ENCODE peak calls at places on chromosomes 16 and 17, in nine cellular contexts. One of them, this sample, is unnamed.

GRCh38 chr16:78505544-78506371 is 406.3 kb downstream of the WWOX start:
- DNase-seq in epithelial cell of proximal tubule: peak
- DNase-seq in tibial nerve: peak
- DNase-seq in kidney epithelial cell: no peak
- DNase-seq in left lung: peak
- DNase-seq in BJ: no peak
- DNase-seq in astrocyte of the spinal cord: no peak
- DNase-seq in fibroblast of villous mesenchyme: peak
- DNase-seq in uterus: peak
- DNase-seq in this sample: peak

GRCh38 chr17:55717898-55718735 is 4.5 kb downstream of the TMEM100 start:
- DNase-seq in kidney epithelial cell: peak
- DNase-seq in astrocyte of the spinal cord: peak
- DNase-seq in tibial nerve: peak
- DNase-seq in uterus: peak
- DNase-seq in BJ: no peak
- DNase-seq in fibroblast of villous mesenchyme: peak
- DNase-seq in epithelial cell of proximal tubule: no peak
- DNase-seq in left lung: peak
- DNase-seq in this sample: peak

GRCh38 chr17:50481648-50482047 is 3.0 kb downstream of the RSAD1 start:
- DNase-seq in BJ: no peak
- DNase-seq in epithelial cell of proximal tubule: no peak
- DNase-seq in kidney epithelial cell: no peak
- DNase-seq in astrocyte of the spinal cord: no peak
- DNase-seq in tibial nerve: no peak
- DNase-seq in uterus: no peak
- DNase-seq in left lung: no peak
- DNase-seq in fibroblast of villous mesenchyme: no peak
- DNase-seq in this sample: no peak

GRCh38 chr17:76053230-76054111 is 18.8 kb downstream of the SRP68 start:
- DNase-seq in astrocyte of the spinal cord: peak
- DNase-seq in epithelial cell of proximal tubule: peak
- DNase-seq in left lung: no peak
- DNase-seq in fibroblast of villous mesenchyme: peak
- DNase-seq in kidney epithelial cell: peak
- DNase-seq in BJ: no peak
- DNase-seq in uterus: no peak
- DNase-seq in tibial nerve: no peak
- DNase-seq in this sample: peak

GRCh38 chr17:40301315-40301714 is 7.7 kb upstream of the RARA start:
- DNase-seq in kidney epithelial cell: no peak
- DNase-seq in epithelial cell of proximal tubule: no peak
- DNase-seq in fibroblast of villous mesenchyme: no peak
- DNase-seq in BJ: no peak
- DNase-seq in uterus: no peak
- DNase-seq in tibial nerve: no peak
- DNase-seq in astrocyte of the spinal cord: no peak
- DNase-seq in left lung: no peak
- DNase-seq in this sample: no peak

GRCh38 chr16:84840687-84841627 is 21.2 kb downstream of the CRISPLD2 start:
- DNase-seq in left lung: no peak
- DNase-seq in epithelial cell of proximal tubule: no peak
- DNase-seq in astrocyte of the spinal cord: no peak
- DNase-seq in fibroblast of villous mesenchyme: peak
- DNase-seq in BJ: no peak
- DNase-seq in tibial nerve: no peak
- DNase-seq in uterus: no peak
- DNase-seq in kidney epithelial cell: no peak
- DNase-seq in this sample: no peak

GRCh38 chr17:4953461-4953961 is 2.6 kb downstream of the ENO3 start:
- DNase-seq in kidney epithelial cell: no peak
- DNase-seq in uterus: no peak
- DNase-seq in epithelial cell of proximal tubule: peak
- DNase-seq in astrocyte of the spinal cord: peak
- DNase-seq in tibial nerve: no peak
- DNase-seq in BJ: no peak
- DNase-seq in fibroblast of villous mesenchyme: peak
- DNase-seq in left lung: no peak
- DNase-seq in this sample: peak

GRCh38 chr17:2776589-2777241 is 19.5 kb upstream of the RAP1GAP2 start:
- DNase-seq in tibial nerve: no peak
- DNase-seq in uterus: no peak
- DNase-seq in fibroblast of villous mesenchyme: no peak
- DNase-seq in kidney epithelial cell: no peak
- DNase-seq in astrocyte of the spinal cord: no peak
- DNase-seq in left lung: no peak
- DNase-seq in BJ: no peak
- DNase-seq in epithelial cell of proximal tubule: no peak
- DNase-seq in this sample: no peak

GRCh38 chr17:39553326-39553945 is 54.3 kb downstream of the NEUROD2 start:
- DNase-seq in left lung: no peak
- DNase-seq in BJ: no peak
- DNase-seq in uterus: no peak
- DNase-seq in astrocyte of the spinal cord: peak
- DNase-seq in fibroblast of villous mesenchyme: no peak
- DNase-seq in kidney epithelial cell: no peak
- DNase-seq in epithelial cell of proximal tubule: no peak
- DNase-seq in tibial nerve: no peak
- DNase-seq in this sample: peak

DNA sequence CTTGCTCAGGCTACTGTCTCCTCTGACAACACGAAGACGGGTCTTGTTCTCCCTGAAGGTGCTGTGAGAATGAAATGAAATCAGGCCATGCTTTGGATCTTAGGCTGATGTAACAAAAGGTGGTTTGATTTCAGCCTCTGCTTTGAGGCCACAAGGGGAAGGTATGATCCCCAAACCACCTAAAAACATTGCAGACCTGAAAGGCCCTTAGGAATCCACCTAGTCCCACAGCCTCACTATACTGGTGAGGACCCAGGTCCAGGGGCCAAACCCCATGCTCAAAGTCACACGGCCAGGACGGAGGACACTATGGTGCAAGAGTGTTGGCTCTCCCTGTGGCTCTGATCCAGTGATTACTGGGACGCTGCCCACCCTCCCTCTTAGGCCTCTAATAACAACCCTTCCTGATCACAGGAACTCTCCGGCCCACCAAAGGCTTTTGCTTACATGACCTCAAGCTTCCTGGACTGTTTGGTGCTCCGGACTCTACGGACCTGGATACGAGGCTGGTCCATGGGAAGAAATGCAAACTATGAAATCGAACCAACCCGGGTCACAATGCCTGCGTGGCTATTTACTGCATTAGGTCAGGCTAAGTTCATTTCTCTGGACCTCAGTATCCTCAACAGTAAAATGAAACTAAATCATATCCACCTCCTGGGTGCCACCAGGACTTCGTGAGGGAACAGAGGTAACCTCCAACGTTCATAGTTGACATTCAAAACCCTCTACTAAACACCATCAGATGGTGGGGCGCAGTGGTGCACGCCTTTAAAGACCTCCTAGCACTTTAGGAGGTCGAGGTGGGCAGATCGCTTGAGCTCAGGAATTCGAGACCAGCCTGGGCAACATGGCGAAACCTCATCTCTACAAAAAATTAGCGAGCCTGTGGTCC is 1.5 kb downstream of the TRIM25 start:
- DNase-seq in left lung: no peak
- DNase-seq in fibroblast of villous mesenchyme: peak
- DNase-seq in tibial nerve: peak
- DNase-seq in kidney epithelial cell: no peak
- DNase-seq in epithelial cell of proximal tubule: no peak
- DNase-seq in astrocyte of the spinal cord: no peak
- DNase-seq in uterus: peak
- DNase-seq in BJ: no peak
- DNase-seq in this sample: peak
- H3K4me3 ChIP-seq in left lung: peak
- H3K4me3 ChIP-seq in fibroblast of villous mesenchyme: peak
- H3K4me3 ChIP-seq in tibial nerve: peak
- H3K4me3 ChIP-seq in kidney epithelial cell: peak
- H3K4me3 ChIP-seq in epithelial cell of proximal tubule: peak
- H3K4me3 ChIP-seq in astrocyte of the spinal cord: peak
- H3K4me3 ChIP-seq in uterus: peak
- H3K4me3 ChIP-seq in BJ: peak
- H3K4me3 ChIP-seq in this sample: peak

GRCh38 chr17:58097384-58098088 is 14.3 kb downstream of the DYNLL2 start:
- DNase-seq in astrocyte of the spinal cord: no peak
- DNase-seq in kidney epithelial cell: no peak
- DNase-seq in BJ: no peak
- DNase-seq in left lung: no peak
- DNase-seq in uterus: no peak
- DNase-seq in fibroblast of villous mesenchyme: no peak
- DNase-seq in tibial nerve: no peak
- DNase-seq in epithelial cell of proximal tubule: no peak
- DNase-seq in this sample: no peak

GRCh38 chr17:58094118-58094517 is 10.9 kb downstream of the DYNLL2 start:
- DNase-seq in left lung: no peak
- DNase-seq in fibroblast of villous mesenchyme: no peak
- DNase-seq in kidney epithelial cell: no peak
- DNase-seq in epithelial cell of proximal tubule: no peak
- DNase-seq in astrocyte of the spinal cord: no peak
- DNase-seq in tibial nerve: no peak
- DNase-seq in BJ: no peak
- DNase-seq in uterus: no peak
- DNase-seq in this sample: no peak

GRCh38 chr17:58092797-58093385 is 9.7 kb downstream of the DYNLL2 start:
- DNase-seq in tibial nerve: no peak
- DNase-seq in uterus: no peak
- DNase-seq in BJ: no peak
- DNase-seq in epithelial cell of proximal tubule: no peak
- DNase-seq in astrocyte of the spinal cord: no peak
- DNase-seq in fibroblast of villous mesenchyme: no peak
- DNase-seq in kidney epithelial cell: no peak
- DNase-seq in left lung: no peak
- DNase-seq in this sample: no peak

GRCh38 chr17:58100506-58100905 is 17.3 kb downstream of the DYNLL2 start:
- DNase-seq in epithelial cell of proximal tubule: no peak
- DNase-seq in left lung: no peak
- DNase-seq in fibroblast of villous mesenchyme: no peak
- DNase-seq in uterus: no peak
- DNase-seq in astrocyte of the spinal cord: no peak
- DNase-seq in tibial nerve: no peak
- DNase-seq in kidney epithelial cell: no peak
- DNase-seq in BJ: no peak
- DNase-seq in this sample: no peak

DNA sequence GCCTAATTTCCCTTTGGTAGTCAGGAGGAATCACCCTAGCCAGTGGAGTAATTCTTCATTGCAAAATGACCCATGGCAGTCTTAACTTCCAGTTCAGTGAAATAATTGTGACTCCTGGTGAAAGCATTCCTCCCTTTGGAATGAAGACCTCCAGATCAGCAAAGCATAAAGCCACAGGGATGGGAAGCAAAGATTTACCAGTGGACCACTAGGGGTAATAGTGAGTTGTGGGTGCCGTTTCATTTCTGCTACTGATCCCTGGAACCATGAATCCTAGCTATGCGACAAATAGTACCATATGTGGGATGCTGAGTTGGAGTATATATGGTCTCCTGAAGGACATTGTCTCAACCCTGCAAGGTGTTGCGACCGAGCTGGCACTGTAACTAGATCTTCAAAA is 13.7 kb downstream of the DYNLL2 start:
- DNase-seq in BJ: no peak
- DNase-seq in fibroblast of villous mesenchyme: no peak
- DNase-seq in astrocyte of the spinal cord: no peak
- DNase-seq in uterus: no peak
- DNase-seq in kidney epithelial cell: no peak
- DNase-seq in tibial nerve: no peak
- DNase-seq in epithelial cell of proximal tubule: no peak
- DNase-seq in left lung: no peak
- DNase-seq in this sample: peak
- TF ChIP-seq CTCF in BJ: peak
- TF ChIP-seq CTCF in fibroblast of villous mesenchyme: peak
- TF ChIP-seq CTCF in astrocyte of the spinal cord: peak
- TF ChIP-seq CTCF in uterus: no peak
- TF ChIP-seq CTCF in kidney epithelial cell: peak
- TF ChIP-seq CTCF in tibial nerve: no peak
- TF ChIP-seq CTCF in epithelial cell of proximal tubule: peak
- TF ChIP-seq CTCF in left lung: no peak
- TF ChIP-seq CTCF in this sample: no peak

DNA sequence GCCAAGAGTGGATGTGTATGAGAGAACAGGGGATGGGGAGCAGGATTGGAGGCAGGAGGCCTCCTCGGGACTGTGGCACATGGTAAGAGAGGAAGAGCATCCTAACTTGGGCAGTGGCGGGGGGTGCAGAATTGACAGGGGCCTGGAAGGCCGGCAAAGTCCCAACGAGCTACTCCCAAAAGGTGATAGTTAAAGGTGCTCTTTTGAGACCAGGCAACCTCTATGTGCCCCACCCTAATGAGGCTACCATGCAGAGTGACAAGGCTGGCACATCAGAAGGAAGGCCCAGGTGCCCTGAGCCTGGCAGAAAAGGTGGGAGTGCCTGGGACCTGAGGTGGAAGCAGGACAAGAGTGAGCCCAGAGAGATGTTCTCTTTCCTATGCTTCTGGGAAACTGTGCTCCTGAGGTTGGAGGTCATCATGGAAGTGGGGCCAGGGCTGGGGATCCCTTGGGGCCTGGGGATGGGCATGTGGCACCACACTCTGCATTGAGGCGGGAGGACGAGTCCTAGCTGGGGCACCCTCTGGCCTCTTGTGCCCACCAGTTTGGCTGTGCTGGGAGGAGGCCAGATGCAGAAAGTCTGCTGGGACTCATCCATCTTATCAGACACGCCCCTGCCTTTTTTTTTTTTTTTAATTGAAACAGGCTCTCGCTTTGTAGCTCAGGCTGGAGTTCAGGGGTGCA is 5.9 kb downstream of the RAB11FIP4 start:
- DNase-seq in BJ: no peak
- DNase-seq in astrocyte of the spinal cord: no peak
- DNase-seq in fibroblast of villous mesenchyme: no peak
- DNase-seq in epithelial cell of proximal tubule: no peak
- DNase-seq in left lung: no peak
- DNase-seq in tibial nerve: no peak
- DNase-seq in kidney epithelial cell: no peak
- DNase-seq in uterus: no peak
- DNase-seq in this sample: no peak
- H3K4me3 ChIP-seq in BJ: no peak
- H3K4me3 ChIP-seq in astrocyte of the spinal cord: no peak
- H3K4me3 ChIP-seq in fibroblast of villous mesenchyme: no peak
- H3K4me3 ChIP-seq in epithelial cell of proximal tubule: no peak
- H3K4me3 ChIP-seq in left lung: no peak
- H3K4me3 ChIP-seq in tibial nerve: no peak
- H3K4me3 ChIP-seq in kidney epithelial cell: no peak
- H3K4me3 ChIP-seq in uterus: no peak
- H3K4me3 ChIP-seq in this sample: no peak

DNA sequence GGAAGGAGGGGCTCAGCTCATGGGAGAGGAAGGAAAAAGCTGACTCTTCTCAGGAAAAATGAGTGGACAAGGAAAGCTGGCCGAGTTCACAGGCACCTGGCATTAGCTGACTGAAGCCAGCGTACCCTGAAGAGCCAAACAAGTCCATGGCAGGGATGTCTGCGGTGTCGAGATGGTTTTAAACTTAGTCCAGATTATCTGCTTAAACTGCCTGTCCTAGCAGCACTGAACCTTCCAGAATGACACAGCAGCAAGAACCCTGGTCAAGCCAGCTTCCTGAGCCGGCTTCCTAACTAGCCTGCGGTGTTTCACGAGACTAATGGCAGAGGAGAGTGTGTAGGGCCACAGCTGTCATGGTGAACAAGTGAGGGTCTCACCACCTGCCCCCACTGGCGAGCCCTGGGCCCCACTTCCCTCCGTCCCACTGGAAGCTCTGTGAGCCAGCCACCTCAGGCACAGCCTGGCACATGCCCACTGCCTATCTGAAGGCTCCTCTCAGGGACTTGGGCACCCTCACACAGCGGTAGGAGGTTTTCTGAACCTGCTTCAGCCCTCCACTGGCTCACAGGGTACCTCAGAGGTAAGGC is 28.8 kb upstream of the MTSS2 start:
- DNase-seq in kidney epithelial cell: no peak
- DNase-seq in tibial nerve: no peak
- DNase-seq in astrocyte of the spinal cord: no peak
- DNase-seq in uterus: no peak
- DNase-seq in left lung: no peak
- DNase-seq in epithelial cell of proximal tubule: no peak
- DNase-seq in BJ: no peak
- DNase-seq in fibroblast of villous mesenchyme: no peak
- DNase-seq in this sample: no peak
- TF ChIP-seq CTCF in kidney epithelial cell: no peak
- TF ChIP-seq CTCF in tibial nerve: no peak
- TF ChIP-seq CTCF in astrocyte of the spinal cord: no peak
- TF ChIP-seq CTCF in uterus: no peak
- TF ChIP-seq CTCF in left lung: no peak
- TF ChIP-seq CTCF in epithelial cell of proximal tubule: no peak
- TF ChIP-seq CTCF in BJ: no peak
- TF ChIP-seq CTCF in fibroblast of villous mesenchyme: no peak
- TF ChIP-seq CTCF in this sample: no peak

This sample was measured in choroid plexus epithelial cell.